ENCODE peak calls at places on chromosome 9, in six cellular contexts. R is H1, N is endothelial cell of umbilical vein, X is sigmoid colon, L is transverse colon, Z is HCT116. V is an unnamed sample. For H3K9me3, the result is how much of the 10 kb centered on the place peaks cover.

GRCh38 chr9:107918749-107919148 is 429.2 kb upstream of the KLF4 start:
- DNase-seq in R (no peak), N (no peak), X (no peak), L (no peak), Z (no peak), V (no peak)

GRCh38 chr9:70567511-70567910 is 153.1 kb upstream of the KLF9 start:
- DNase-seq in R (no peak), N (no peak), X (no peak), L (no peak), Z (no peak), V (no peak)

GRCh38 chr9:125556046-125556445 is 151.0 kb downstream of the MAPKAP1 start:
- DNase-seq in R (no peak), N (no peak), X (no peak), L (no peak), Z (no peak), V (no peak)

GRCh38 chr9:123629531-123629930 is 273.5 kb downstream of the CRB2 start:
- DNase-seq in R (no peak), N (no peak), X (no peak), L (no peak), Z (no peak), V (no peak)

GRCh38 chr9:18325337-18326011 is 148.5 kb upstream of the ADAMTSL1 start:
- DNase-seq in R (no peak), N (no peak), X (no peak), L (no peak), Z (no peak), V (peak)

GRCh38 chr9:17116400-17116837 is 18.4 kb upstream of the CNTLN start:
- DNase-seq in R (no peak), N (peak), X (no peak), L (no peak), Z (peak), V (no peak)

GRCh38 chr9:110255417-110256141 is 728 bp downstream of the TXN start:
- DNase-seq in R (no peak), N (peak), X (peak), L (peak), Z (no peak), V (peak)

GRCh38 chr9:78539188-78539587 is 242.3 kb downstream of the PSAT1 start:
- DNase-seq in R (no peak), N (no peak), X (no peak), L (no peak), Z (no peak), V (no peak)

GRCh38 chr9:130831077-130831476 is 4.0 kb upstream of the ABL1 start:
- DNase-seq in R (no peak), N (no peak), X (no peak), L (no peak), Z (no peak), V (no peak)

GRCh38 chr9:86836797-86837196 is 110.5 kb downstream of the GAS1 start:
- DNase-seq in R (no peak), N (no peak), X (no peak), L (no peak), Z (no peak), V (no peak)

GRCh38 chr9:127689332-127690000 is 17.3 kb upstream of the CFAP157 start:
- DNase-seq in R (no peak), N (no peak), X (no peak), L (no peak), Z (no peak), V (no peak)

GRCh38 chr9:111348821-111349271 is 18.8 kb upstream of the OR2K2 start:
- DNase-seq in R (no peak), N (peak), X (no peak), L (peak), Z (no peak), V (no peak)

GRCh38 chr9:80074439-80074838 is 502.7 kb downstream of the TLE4 start:
- DNase-seq in R (no peak), N (peak), X (no peak), L (no peak), Z (no peak), V (no peak)

GRCh38 chr9:68999393-69000105 is 14.4 kb downstream of the PRKACG start:
- DNase-seq in R (peak), N (peak), X (peak), L (peak), Z (peak), V (no peak)

GRCh38 chr9:131657456-131657855 is 82.4 kb downstream of the RAPGEF1 start:
- DNase-seq in R (no peak), N (peak), X (no peak), L (no peak), Z (no peak), V (no peak)

GRCh38 chr9:19630762-19631161 is 158.1 kb downstream of the SLC24A2 start:
- DNase-seq in R (no peak), N (no peak), X (no peak), L (no peak), Z (no peak), V (no peak)

GRCh38 chr9:120161801-120162200 is 418.2 kb downstream of the CDK5RAP2 start:
- DNase-seq in R (no peak), N (no peak), X (no peak), L (no peak), Z (no peak), V (no peak)

GRCh38 chr9:101458955-101459631 is 23.5 kb upstream of the ALDOB start:
- DNase-seq in R (peak), N (peak), X (no peak), L (no peak), Z (peak), V (no peak)

GRCh38 chr9:83937861-83938455 is 16.7 kb upstream of the KIF27 start:
- DNase-seq in R (no peak), N (peak), X (no peak), L (no peak), Z (peak), V (no peak)

GRCh38 chr9:107105784-107106183 is 177.3 kb upstream of the RAD23B start:
- DNase-seq in R (no peak), N (no peak), X (no peak), L (no peak), Z (no peak), V (no peak)

GRCh38 chr9:17453751-17454150 is 125.1 kb upstream of the SH3GL2 start:
- DNase-seq in R (no peak), N (no peak), X (no peak), L (no peak), Z (no peak), V (no peak)

DNA sequence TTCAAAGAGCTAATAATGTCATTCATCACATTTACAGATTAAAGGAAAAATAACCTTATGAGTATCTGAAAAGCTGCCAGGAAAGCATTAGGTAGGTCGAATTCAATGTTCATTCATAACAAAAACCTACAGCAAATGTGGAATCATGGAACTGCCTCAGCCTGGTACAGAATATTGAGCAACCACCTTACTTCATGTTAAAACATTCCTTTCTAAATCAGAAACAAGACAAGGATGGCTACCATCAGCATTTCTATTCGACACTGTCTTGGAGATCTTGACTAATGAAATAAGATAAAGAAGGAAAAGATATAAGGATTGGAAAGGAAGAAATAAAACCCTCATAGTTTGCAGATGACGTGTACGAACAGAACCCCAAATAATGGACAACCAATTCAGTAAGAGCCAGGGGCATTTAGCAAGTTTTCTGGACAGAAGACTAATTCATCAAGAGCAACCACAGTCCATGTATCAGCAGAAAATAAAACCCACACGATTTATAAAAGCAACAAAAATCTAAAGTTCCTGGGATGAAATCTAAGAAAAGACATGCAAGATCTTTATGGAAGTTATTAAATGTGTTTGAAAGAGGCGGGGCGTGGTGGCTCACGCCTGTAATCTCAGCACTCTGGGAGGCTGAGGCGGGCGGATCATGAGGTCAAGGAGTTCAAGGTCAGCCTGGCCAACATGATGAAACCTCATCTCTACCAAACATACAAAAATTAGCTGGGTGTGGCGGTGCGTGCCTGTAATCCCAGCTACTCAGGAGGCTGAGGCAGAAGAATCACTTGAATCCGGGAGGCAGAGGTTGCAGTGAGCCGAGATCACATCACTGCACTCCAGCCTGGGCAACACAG is 37.8 kb upstream of the NRARP start:
- DNase-seq in R (no peak), N (peak), X (no peak), L (no peak), Z (no peak), V (no peak)
- H3K9me3 ChIP-seq in R (under half), N (under half), X (under half), L (under half), Z (under half), V (under half)

GRCh38 chr9:2621678-2622360 is at the start of gene VLDLR:
- DNase-seq in R (no peak), N (peak), X (peak), L (peak), Z (no peak), V (peak)

GRCh38 chr9:2623046-2623865 is 1.7 kb downstream of the VLDLR start:
- DNase-seq in R (no peak), N (peak), X (peak), L (peak), Z (no peak), V (peak)

GRCh38 chr9:2622361-2623045 is 916 bp downstream of the VLDLR start:
- DNase-seq in R (no peak), N (peak), X (peak), L (peak), Z (no peak), V (no peak)

GRCh38 chr9:2618289-2618688 is 3.3 kb upstream of the VLDLR start:
- DNase-seq in R (no peak), N (no peak), X (no peak), L (no peak), Z (no peak), V (no peak)

GRCh38 chr9:2620876-2621677 is 510 bp upstream of the VLDLR start:
- DNase-seq in R (no peak), N (peak), X (peak), L (peak), Z (no peak), V (peak)
- TF ChIP-seq POLR2AphosphoS5 in R (peak), N (no peak), X (peak), L (no peak), Z (no peak), V (peak)

GRCh38 chr9:35198191-35198590 is 36.4 kb downstream of the UNC13B start:
- DNase-seq in R (no peak), N (no peak), X (no peak), L (no peak), Z (no peak), V (no peak)

GRCh38 chr9:35195683-35196082 is 33.9 kb downstream of the UNC13B start:
- DNase-seq in R (no peak), N (no peak), X (no peak), L (no peak), Z (no peak), V (no peak)

GRCh38 chr9:35191105-35191504 is 29.3 kb downstream of the UNC13B start:
- DNase-seq in R (no peak), N (no peak), X (no peak), L (no peak), Z (no peak), V (no peak)

GRCh38 chr9:35193762-35194161 is 32.0 kb downstream of the UNC13B start:
- DNase-seq in R (no peak), N (no peak), X (no peak), L (no peak), Z (no peak), V (no peak)
- H3K9me3 ChIP-seq in R (under half), N (under half), X (under half), L (under half), Z (under half), V (under half)

DNA sequence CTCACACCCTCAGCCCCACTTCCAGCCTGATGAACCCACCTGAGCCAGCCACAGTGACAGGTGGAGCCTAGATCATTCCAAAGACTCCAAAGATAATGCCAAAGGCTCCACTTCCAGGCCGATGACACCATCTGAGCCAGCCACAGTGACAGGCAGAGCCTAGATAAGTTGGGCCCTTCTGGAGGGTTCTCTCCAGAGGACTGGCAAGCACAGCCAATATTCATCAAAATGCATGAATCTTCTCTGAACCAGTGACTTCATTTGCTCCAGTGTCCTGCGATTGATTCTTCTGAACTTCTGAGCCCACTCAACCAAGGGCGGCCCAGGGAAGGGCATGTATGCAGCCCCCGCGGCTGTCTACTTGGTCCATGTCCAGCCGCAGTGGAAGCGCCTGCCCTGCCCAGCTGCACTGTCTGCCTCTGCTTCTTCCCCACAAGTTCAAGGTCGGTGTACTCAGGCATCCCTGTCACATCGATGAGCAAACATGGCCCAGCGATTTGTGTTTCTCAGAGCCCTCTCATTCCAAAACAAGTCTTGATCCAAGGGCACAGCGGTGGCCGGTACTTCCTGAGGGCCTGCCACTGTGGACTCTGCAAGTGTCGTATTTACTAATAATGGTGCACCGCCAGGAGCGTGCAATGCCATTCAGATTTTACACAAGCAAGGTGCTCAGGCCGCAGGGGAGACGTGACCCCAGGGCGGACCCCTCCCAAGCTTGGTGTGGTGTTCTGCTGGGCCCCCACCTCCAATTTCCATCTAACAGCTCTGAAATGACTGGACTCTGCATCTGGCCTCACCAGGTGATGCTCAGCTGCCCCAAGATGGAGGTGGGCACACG is 107.0 kb downstream of the VAV2 start:
- DNase-seq in R (no peak), N (no peak), X (no peak), L (no peak), Z (no peak), V (no peak)
- TF ChIP-seq POLR2AphosphoS5 in R (no peak), N (no peak), X (no peak), L (no peak), Z (no peak), V (no peak)

GRCh38 chr9:96738147-96739027 is 39.5 kb downstream of the ZNF510 start:
- DNase-seq in R (no peak), N (no peak), X (no peak), L (no peak), Z (no peak), V (no peak)
- H3K9me3 ChIP-seq in R (half or more), N (under half), X (under half), L (under half), Z (under half), V (half or more)

DNA sequence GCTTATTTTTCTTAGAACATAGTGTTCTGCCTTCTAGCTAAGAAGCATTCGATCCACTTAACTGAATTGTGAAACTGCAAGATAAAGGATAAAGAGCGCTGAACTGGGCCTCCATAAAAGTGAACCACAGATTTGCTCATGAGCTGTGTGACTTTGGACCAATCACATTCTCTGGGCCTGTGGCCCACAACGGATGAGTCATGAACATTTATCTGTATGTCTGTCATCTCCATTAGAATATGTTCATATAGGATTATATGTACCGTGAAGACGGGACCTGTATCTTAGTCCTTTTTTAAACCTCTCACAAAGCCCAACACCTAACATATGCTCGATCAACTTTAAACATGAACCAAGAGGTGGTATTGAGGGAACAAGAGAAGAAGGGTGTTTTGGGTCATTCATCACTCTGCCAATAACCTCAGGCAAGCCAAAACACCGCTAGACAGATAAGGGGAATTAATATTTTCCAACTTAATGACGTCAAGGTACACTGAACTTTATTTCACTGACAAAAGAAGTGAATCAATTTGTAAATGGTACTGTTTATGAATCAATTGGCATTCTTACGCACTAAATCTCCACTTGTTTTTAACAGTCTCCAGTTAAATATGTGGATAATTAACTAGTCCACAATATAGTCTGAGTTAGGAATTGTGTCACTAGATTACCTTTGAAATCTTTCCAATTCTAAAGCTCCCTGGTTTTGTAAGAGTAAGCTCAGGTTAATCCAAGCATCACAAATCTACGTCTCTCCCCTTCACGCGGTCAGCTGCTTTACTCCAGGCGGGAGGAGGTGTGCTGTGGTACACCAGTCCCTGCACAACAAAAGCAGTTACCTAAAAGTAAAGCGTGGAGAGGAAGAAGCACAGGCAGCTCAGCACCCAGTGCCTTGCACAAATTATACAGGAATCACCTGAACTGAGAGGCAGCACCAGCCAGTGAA is 1.6 kb downstream of the TMEM245 start:
- DNase-seq in R (no peak), N (peak), X (no peak), L (peak), Z (no peak), V (peak)
- TF ChIP-seq POLR2AphosphoS5 in R (no peak), N (no peak), X (no peak), L (no peak), Z (no peak), V (no peak)

GRCh38 chr9:136100700-136101614 is 5.9 kb upstream of the NACC2 start:
- DNase-seq in R (no peak), N (no peak), X (no peak), L (no peak), Z (no peak), V (no peak)

GRCh38 chr9:136107155-136107952 is 11.3 kb downstream of the TMEM250 start:
- DNase-seq in R (no peak), N (no peak), X (no peak), L (peak), Z (no peak), V (peak)

GRCh38 chr9:136105398-136106135 is 10.5 kb upstream of the NACC2 start:
- DNase-seq in R (no peak), N (no peak), X (peak), L (no peak), Z (no peak), V (no peak)

GRCh38 chr9:136103651-136104487 is 8.8 kb upstream of the NACC2 start:
- DNase-seq in R (no peak), N (no peak), X (no peak), L (peak), Z (no peak), V (peak)

DNA sequence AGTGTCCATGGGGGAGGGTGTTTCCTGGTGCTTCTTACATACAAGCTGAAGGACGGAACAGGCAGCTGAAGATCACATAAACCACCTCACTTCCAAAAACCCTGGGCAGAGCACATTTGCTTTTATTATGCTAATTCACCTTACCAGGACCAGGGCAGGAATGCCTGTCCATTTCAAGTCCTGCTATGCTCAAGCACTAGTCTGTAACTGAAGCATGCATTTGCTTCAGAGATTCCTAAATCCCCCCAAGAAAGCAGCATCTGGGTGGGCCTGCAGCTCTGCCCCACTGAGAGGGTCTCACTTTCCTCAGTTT is 9.4 kb upstream of the NACC2 start:
- DNase-seq in R (no peak), N (no peak), X (no peak), L (no peak), Z (no peak), V (no peak)
- H3K9me3 ChIP-seq in R (under half), N (under half), X (under half), L (under half), Z (under half), V (under half)

GRCh38 chr9:2145746-2146145 is 130.6 kb downstream of the SMARCA2 start:
- DNase-seq in R (no peak), N (no peak), X (no peak), L (no peak), Z (no peak), V (no peak)
- TF ChIP-seq POLR2AphosphoS5 in R (no peak), N (no peak), X (no peak), L (no peak), Z (no peak), V (no peak)